ENCODE peak calls at places on chromosome 19, in four cellular contexts. S, K, P and R are unnamed samples. For H3K4me1, the result is how much of the 10 kb centered on the place peaks cover.

GRCh38 chr19:18798384-18799352 is 7.6 kb upstream of the COMP start:
- DNase-seq in S (no peak), K (no peak), P (no peak), R (no peak)

GRCh38 chr19:13277104-13277809 is 127.0 kb downstream of the IER2 start:
- DNase-seq in S (peak), K (no peak), P (peak), R (no peak)

GRCh38 chr19:708154-709141 is at the start of gene PALM:
- DNase-seq in S (peak), K (no peak), P (no peak), R (no peak)

GRCh38 chr19:7554990-7555864 is 19.7 kb downstream of the PNPLA6 start:
- DNase-seq in S (no peak), K (no peak), P (no peak), R (no peak)

GRCh38 chr19:5953680-5954213 is 24.2 kb downstream of the RANBP3 start:
- DNase-seq in S (no peak), K (no peak), P (peak), R (no peak)

GRCh38 chr19:39060130-39060529 is 24.0 kb upstream of the ACP7 start:
- DNase-seq in S (no peak), K (no peak), P (no peak), R (no peak)

GRCh38 chr19:1883784-1884183 is 1.5 kb downstream of the ABHD17A start:
- DNase-seq in S (no peak), K (peak), P (no peak), R (no peak)

GRCh38 chr19:7505682-7506384 is 10.1 kb upstream of the ZNF358 start:
- DNase-seq in S (no peak), K (no peak), P (peak), R (no peak)

GRCh38 chr19:27822336-27822735 is 1390.6 kb downstream of the UQCRFS1 start:
- DNase-seq in S (no peak), K (no peak), P (no peak), R (no peak)

GRCh38 chr19:5268801-5269200 is 71.8 kb downstream of the PTPRS start:
- DNase-seq in S (no peak), K (no peak), P (no peak), R (no peak)

GRCh38 chr19:18091217-18091608 is 4.5 kb upstream of the IL12RB1 start:
- DNase-seq in S (peak), K (no peak), P (peak), R (peak)

GRCh38 chr19:38647966-38648788 is 728 bp downstream of the ACTN4 start:
- DNase-seq in S (no peak), K (no peak), P (no peak), R (no peak)

GRCh38 chr19:45498411-45499195 is at the start of gene PPM1N:
- DNase-seq in S (no peak), K (no peak), P (peak), R (no peak)

GRCh38 chr19:45790942-45791341 is 1.7 kb downstream of the DMWD start:
- DNase-seq in S (no peak), K (no peak), P (no peak), R (no peak)

GRCh38 chr19:43812689-43813088 is 10.4 kb upstream of the LYPD5 start:
- DNase-seq in S (no peak), K (no peak), P (no peak), R (no peak)

GRCh38 chr19:7272856-7273578 is 21.2 kb downstream of the INSR start:
- DNase-seq in S (no peak), K (no peak), P (no peak), R (no peak)

GRCh38 chr19:51469162-51469561 is 9.2 kb upstream of the CEACAM18 start:
- DNase-seq in S (no peak), K (no peak), P (no peak), R (no peak)

GRCh38 chr19:46494936-46495788 is 505 bp downstream of the PNMA8B start:
- DNase-seq in S (no peak), K (no peak), P (no peak), R (no peak)

GRCh38 chr19:35755550-35756371 is 1.1 kb downstream of the HSPB6 start:
- DNase-seq in S (peak), K (no peak), P (peak), R (peak)

GRCh38 chr19:50333737-50334617 is 4.8 kb upstream of the KCNC3 start:
- DNase-seq in S (peak), K (no peak), P (peak), R (peak)

GRCh38 chr19:55668603-55669348 is 6.2 kb upstream of the EPN1 start:
- DNase-seq in S (no peak), K (no peak), P (peak), R (no peak)

GRCh38 chr19:5022066-5022860 is 53.4 kb downstream of the KDM4B start:
- DNase-seq in S (no peak), K (no peak), P (no peak), R (no peak)

GRCh38 chr19:33436360-33437345 is 63.1 kb downstream of the CEBPG start:
- DNase-seq in S (no peak), K (no peak), P (no peak), R (no peak)

GRCh38 chr19:29563688-29564087 is 37.9 kb downstream of the VSTM2B start:
- DNase-seq in S (no peak), K (no peak), P (no peak), R (no peak)

GRCh38 chr19:367561-367960 is 23.0 kb upstream of the MIER2 start:
- DNase-seq in S (no peak), K (no peak), P (no peak), R (no peak)

GRCh38 chr19:5145521-5146511 is 176.9 kb downstream of the KDM4B start:
- DNase-seq in S (no peak), K (no peak), P (peak), R (peak)

GRCh38 chr19:55210120-55210493 is 806 bp upstream of the PTPRH start:
- DNase-seq in S (no peak), K (no peak), P (peak), R (no peak)

GRCh38 chr19:33039108-33039599 is 25.5 kb downstream of the RHPN2 start:
- DNase-seq in S (no peak), K (no peak), P (no peak), R (no peak)

GRCh38 chr19:9323557-9323918 is 441 bp upstream of the ZNF559 start:
- DNase-seq in S (peak), K (no peak), P (peak), R (peak)

GRCh38 chr19:14580623-14581237 is 2.2 kb upstream of the CLEC17A start:
- DNase-seq in S (no peak), K (no peak), P (no peak), R (no peak)

GRCh38 chr19:13692096-13692495 is 72.2 kb upstream of the MRI1 start:
- DNase-seq in S (no peak), K (no peak), P (peak), R (no peak)

GRCh38 chr19:55857974-55858373 is 21.6 kb downstream of the NLRP4 start:
- DNase-seq in S (no peak), K (no peak), P (no peak), R (no peak)

GRCh38 chr19:1073956-1074511 is 7.1 kb downstream of the ARHGAP45 start:
- DNase-seq in S (no peak), K (no peak), P (no peak), R (no peak)

GRCh38 chr19:41886761-41887710 is 4.1 kb downstream of the ARHGEF1 start:
- DNase-seq in S (no peak), K (no peak), P (no peak), R (no peak)

GRCh38 chr19:41883821-41884733 is 1.1 kb downstream of the ARHGEF1 start:
- DNase-seq in S (peak), K (no peak), P (peak), R (peak)

GRCh38 chr19:41888926-41889325 is 5.9 kb downstream of the ARHGEF1 start:
- DNase-seq in S (no peak), K (no peak), P (no peak), R (no peak)

GRCh38 chr19:41889896-41890295 is 6.9 kb downstream of the ARHGEF1 start:
- DNase-seq in S (no peak), K (no peak), P (no peak), R (no peak)

DNA sequence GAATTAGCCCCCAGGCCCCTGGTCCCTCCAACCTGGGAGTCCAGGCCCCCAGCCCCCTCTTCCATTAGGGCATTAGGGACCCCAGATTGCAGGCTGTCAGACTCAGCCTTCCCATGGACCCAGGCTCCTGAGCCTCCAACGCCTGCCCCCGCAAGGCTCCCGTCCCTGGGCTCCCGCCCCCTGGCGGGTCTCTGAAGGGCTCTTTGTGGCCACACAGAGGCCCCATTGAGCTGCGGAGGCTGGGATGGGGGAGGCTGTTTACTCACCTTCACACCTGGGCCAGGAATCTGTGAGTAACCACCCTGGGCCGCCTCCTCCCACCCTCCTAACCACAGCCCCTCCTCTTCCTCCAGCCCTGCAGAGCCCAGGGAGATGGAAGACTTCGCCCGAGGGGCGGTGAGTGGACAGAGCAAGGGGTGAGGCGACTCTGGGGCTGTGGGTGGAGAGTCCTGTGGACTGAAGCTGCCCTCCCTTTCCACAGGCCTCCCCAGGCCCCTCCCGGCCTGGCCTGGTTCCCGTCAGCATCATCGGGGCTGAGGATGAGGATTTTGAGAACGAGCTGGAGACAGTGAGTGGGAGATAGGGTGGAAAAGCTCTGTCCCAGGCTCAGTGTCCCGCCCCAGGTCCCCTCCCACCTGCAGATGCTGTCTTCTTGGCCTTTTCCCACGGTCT is 4.9 kb downstream of the ARHGEF1 start:
- DNase-seq in S (no peak), K (no peak), P (no peak), R (no peak)
- H3K4me1 ChIP-seq in S (under half), K (under half), P (under half), R (under half)

GRCh38 chr19:48390188-48391099 is 907 bp downstream of the KDELR1 start:
- DNase-seq in S (peak), K (no peak), P (peak), R (peak)
- TF ChIP-seq POLR2A in S (no peak), K (no peak), P (no peak), R (no peak)

DNA sequence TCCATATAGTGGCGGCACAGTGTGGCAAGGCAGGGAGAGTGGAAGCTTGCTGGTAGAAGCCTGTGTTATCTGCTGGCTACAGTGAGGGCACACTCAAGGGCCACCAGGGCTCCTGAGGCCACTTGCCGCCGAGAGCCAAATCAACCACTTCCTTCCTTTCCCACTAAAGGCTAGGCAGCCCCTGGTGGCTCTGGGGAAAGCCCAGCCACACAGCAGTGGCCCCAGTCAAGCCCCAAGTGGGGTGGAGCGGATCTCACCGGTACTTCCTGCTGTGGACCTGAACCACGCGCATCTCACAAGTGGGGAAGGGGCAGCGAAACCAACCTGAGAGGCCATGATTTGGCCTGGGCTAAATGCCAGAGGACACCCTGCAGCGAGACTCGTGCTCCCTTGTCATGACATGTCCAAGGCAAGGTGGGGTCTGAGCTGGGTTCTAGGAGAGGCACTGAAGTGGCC is 21.9 kb upstream of the SLC35E1 start:
- DNase-seq in S (no peak), K (no peak), P (no peak), R (no peak)
- H3K27ac ChIP-seq in S (no peak), K (no peak), P (peak), R (no peak)

GRCh38 chr19:40367577-40368434 is 19.3 kb downstream of the PLD3 start:
- DNase-seq in S (no peak), K (no peak), P (no peak), R (no peak)

GRCh38 chr19:40363128-40363527 is 14.6 kb downstream of the PLD3 start:
- DNase-seq in S (no peak), K (no peak), P (no peak), R (no peak)

GRCh38 chr19:40366697-40367561 is 18.4 kb downstream of the PLD3 start:
- DNase-seq in S (no peak), K (no peak), P (no peak), R (no peak)

GRCh38 chr19:40365010-40365409 is 16.5 kb downstream of the PLD3 start:
- DNase-seq in S (no peak), K (no peak), P (no peak), R (no peak)

DNA sequence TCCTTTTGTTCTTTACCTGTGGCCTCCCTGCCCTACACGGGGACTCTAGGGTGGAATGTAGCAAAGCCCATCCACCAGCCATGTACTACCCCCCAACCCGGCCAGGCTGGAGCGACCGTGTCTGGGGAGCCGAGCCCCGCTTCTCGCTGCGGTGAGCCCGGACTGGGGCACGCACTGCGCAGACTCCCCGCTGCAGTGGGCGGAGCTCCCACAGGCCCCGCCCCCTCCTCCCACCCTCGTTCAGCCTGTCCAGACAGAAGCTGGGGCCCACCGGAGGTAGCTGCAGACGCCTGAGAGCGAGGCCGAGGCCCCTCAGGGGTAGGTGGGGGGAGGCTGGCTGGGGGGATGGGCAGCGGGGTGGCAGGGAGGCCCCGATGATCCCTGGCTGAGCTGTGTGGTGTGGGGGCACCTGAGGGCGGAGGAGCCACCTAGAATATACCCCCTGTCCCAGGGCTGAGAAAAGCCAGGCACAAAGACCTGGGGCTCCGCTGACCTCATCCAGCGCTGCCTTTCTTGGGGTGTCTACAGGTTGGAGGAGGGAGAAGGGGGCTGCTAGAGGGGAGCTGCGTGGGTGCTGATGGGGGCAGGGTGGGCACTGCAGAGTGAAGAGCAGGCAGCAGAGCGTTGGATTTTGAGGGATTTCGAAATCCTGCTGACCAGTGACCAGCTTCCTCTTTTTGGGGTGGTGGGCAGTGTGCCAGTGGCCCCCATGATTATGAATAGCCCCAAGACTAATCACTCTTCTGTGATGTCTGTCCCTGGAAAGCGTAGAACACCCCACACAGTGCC is 17.3 kb downstream of the PLD3 start:
- DNase-seq in S (peak), K (no peak), P (peak), R (no peak)
- H3K4me1 ChIP-seq in S (under half), K (under half), P (under half), R (under half)